ENCODE peak calls at places on chromosomes 13 and 19, in nine cellular contexts. G is neuronal stem cell, M is PC-3, J is colonic mucosa, E is mesendoderm, S is endodermal cell, Z is mammary epithelial cell, T is fibroblast of lung, N is neural progenitor cell. A is an unnamed sample.

GRCh38 chr19:30802424-30803013 is 430.3 kb downstream of the ZNF536 start:
- DNase-seq in M (no peak), N (no peak), G (no peak), Z (no peak), T (no peak), J (no peak), S (no peak), E (no peak), A (no peak)

GRCh38 chr13:61728468-61728867 is 312.8 kb upstream of the PCDH20 start:
- DNase-seq in T (peak; percentile 65), N (no peak), S (no peak), G (no peak), M (no peak), E (no peak), Z (no peak), J (no peak), A (no peak)

GRCh38 chr13:39051157-39051556 is 12.9 kb downstream of the NHLRC3 start:
- DNase-seq in J (no peak), N (peak; percentile 65), G (peak; percentile 26), S (no peak), E (peak; percentile 52), Z (peak; percentile 22), M (peak; percentile 52), T (peak; percentile 65), A (no peak)

GRCh38 chr13:46663216-46663615 is 110.2 kb downstream of the LRCH1 start:
- DNase-seq in Z (no peak), G (no peak), E (peak; percentile 68), J (no peak), M (no peak), T (no peak), N (no peak), S (no peak), A (no peak)

GRCh38 chr13:45490068-45490467 is 25.3 kb downstream of the COG3 start:
- DNase-seq in J (no peak), Z (no peak), N (no peak), T (no peak), G (no peak), S (no peak), M (peak; percentile 2), E (peak; percentile 37), A (peak; percentile 38)

GRCh38 chr19:46732966-46733692 is 12.7 kb upstream of the FKRP start:
- DNase-seq in S (no peak), E (no peak), M (peak; percentile 67), Z (no peak), N (no peak), J (no peak), T (peak; percentile 60), G (no peak), A (no peak)

GRCh38 chr13:48653074-48654054 is at the start of gene CYSLTR2:
- DNase-seq in E (peak; percentile 82), S (no peak), G (no peak), N (peak; percentile 6), J (no peak), Z (no peak), T (peak; percentile 55), M (no peak), A (no peak)

GRCh38 chr19:40811478-40812341 is 12.7 kb downstream of the EGLN2 start:
- DNase-seq in E (no peak), T (no peak), M (no peak), J (peak; percentile 33), S (peak; percentile 74), G (peak; percentile 44), Z (no peak), N (peak; percentile 60), A (peak; percentile 75)

GRCh38 chr19:10333758-10334339 is 520 bp upstream of the RAVER1 start:
- DNase-seq in Z (no peak), N (peak; percentile 33), S (peak; percentile 73), E (no peak), T (no peak), G (no peak), J (no peak), M (no peak), A (peak; percentile 57)

GRCh38 chr19:48481191-48481500 is 12.0 kb downstream of the CYTH2 start:
- DNase-seq in T (no peak), Z (no peak), S (peak; percentile 48), N (no peak), M (no peak), J (no peak), G (no peak), E (no peak), A (no peak)

GRCh38 chr13:41678320-41678719 is 221.0 kb downstream of the RGCC start:
- DNase-seq in E (no peak), J (no peak), N (no peak), Z (no peak), S (no peak), M (no peak), G (no peak), T (peak; percentile 61), A (no peak)

GRCh38 chr13:83221813-83222241 is 660.4 kb downstream of the SLITRK1 start:
- DNase-seq in E (no peak), T (peak; percentile 64), S (no peak), Z (peak; percentile 92), M (peak; percentile 93), N (no peak), J (no peak), G (no peak), A (no peak)

GRCh38 chr13:42762917-42763316 is 18.5 kb upstream of the FAM216B start:
- DNase-seq in G (no peak), E (peak; percentile 79), Z (peak; percentile 60), M (peak; percentile 44), S (no peak), T (peak; percentile 94), N (no peak), J (no peak), A (no peak)

GRCh38 chr13:108087813-108088212 is 127.5 kb downstream of the LIG4 start:
- DNase-seq in S (no peak), Z (no peak), E (no peak), M (no peak), J (no peak), T (no peak), G (no peak), N (no peak), A (no peak)

GRCh38 chr19:46901701-46902401 is 41.1 kb downstream of the ARHGAP35 start:
- DNase-seq in G (no peak), M (peak; percentile 74), Z (peak; percentile 34), N (no peak), E (no peak), J (no peak), S (no peak), T (no peak), A (no peak)

GRCh38 chr19:17778621-17779280 is 16.2 kb upstream of the B3GNT3 start:
- DNase-seq in G (peak; percentile 50), E (peak; percentile 60), T (no peak), M (peak; percentile 80), Z (no peak), N (peak; percentile 59), J (peak; percentile 59), S (peak; percentile 88), A (peak; percentile 88)

GRCh38 chr13:89686171-89686570 is 1661.3 kb upstream of the MIR17HG start:
- DNase-seq in Z (no peak), E (no peak), M (no peak), T (no peak), J (no peak), N (no peak), G (no peak), S (no peak), A (no peak)

GRCh38 chr19:28823338-28823961 is 389.5 kb downstream of the UQCRFS1 start:
- DNase-seq in E (peak; percentile 85), S (no peak), G (peak; percentile 3), M (no peak), Z (peak; percentile 17), T (no peak), N (peak; percentile 12), J (no peak), A (peak; percentile 41)

DNA sequence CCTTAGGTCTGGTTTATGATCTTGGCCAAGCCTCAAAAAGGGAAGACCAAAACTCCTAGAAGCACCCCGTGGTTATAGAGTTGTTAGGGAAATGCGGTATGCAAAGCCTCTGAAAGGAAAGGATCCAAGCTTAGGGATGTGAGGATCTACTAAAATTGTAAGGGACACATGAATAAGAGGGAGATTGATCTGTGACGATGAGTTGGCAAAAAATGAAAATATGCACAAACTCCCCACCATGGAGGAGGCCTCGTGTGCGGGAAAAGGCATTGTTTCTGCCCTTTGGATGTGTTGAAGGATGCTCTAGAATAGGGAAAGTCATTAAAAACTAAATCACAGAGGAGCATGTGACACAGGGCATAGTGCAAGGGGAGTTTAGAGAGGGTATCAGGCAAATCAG is 88.7 kb upstream of the UBL3 start:
- DNase-seq in G (no peak), Z (no peak), M (no peak), E (no peak), J (no peak), N (no peak), T (no peak), S (no peak), A (peak; percentile 49)
- H3K4me3 ChIP-seq in G (no peak overlapping the region), Z (no peak overlapping the region), M (no peak overlapping the region), E (no peak overlapping the region), J (no peak overlapping the region), N (no peak overlapping the region), T (no peak overlapping the region), S (no peak overlapping the region), A (no peak overlapping the region)

GRCh38 chr19:8483165-8483564 is 19.3 kb downstream of the PRAM1 start:
- DNase-seq in S (no peak), T (no peak), G (no peak), Z (no peak), N (no peak), J (no peak), E (no peak), M (no peak), A (no peak)
- H3K36me3 ChIP-seq in S (peaks cover 91% of the 10 kb centered on the region), T (peaks cover 34% of the 10 kb centered on the region), G (peaks cover 57% of the 10 kb centered on the region), Z (peaks cover 18% of the 10 kb centered on the region), N (no peaks in the 10 kb centered on the region), J (peaks cover 34% of the 10 kb centered on the region), E (peaks cover 27% of the 10 kb centered on the region), M (peaks cover 67% of the 10 kb centered on the region), A (peaks cover 57% of the 10 kb centered on the region)

GRCh38 chr13:112895521-112896465 is 73.2 kb upstream of the MCF2L start:
- DNase-seq in E (no peak), Z (no peak), T (no peak), J (no peak), S (no peak), N (no peak), M (no peak), G (no peak), A (peak; percentile 81)
- H3K27me3 ChIP-seq in E (no peaks in the 10 kb centered on the region), Z (peaks cover 16% of the 10 kb centered on the region), T (peaks cover 26% of the 10 kb centered on the region), J (peaks cover 12% of the 10 kb centered on the region), S (no peaks in the 10 kb centered on the region), N (no peaks in the 10 kb centered on the region), M (peaks cover 6% of the 10 kb centered on the region), G (peaks cover 5% of the 10 kb centered on the region), A (peaks cover 16% of the 10 kb centered on the region)

GRCh38 chr19:37511186-37511585 is 4.4 kb downstream of the ZNF793 start:
- DNase-seq in E (no peak), G (no peak), Z (no peak), T (no peak), M (no peak), J (no peak), S (no peak), N (no peak), A (no peak)

GRCh38 chr19:37507167-37507464 is 377 bp downstream of the ZNF793 start:
- DNase-seq in S (no peak), E (no peak), N (no peak), J (no peak), T (no peak), G (no peak), M (no peak), Z (no peak), A (no peak)

GRCh38 chr19:37511821-37512220 is 5.1 kb downstream of the ZNF793 start:
- DNase-seq in N (no peak), S (no peak), G (no peak), M (no peak), T (no peak), E (no peak), Z (no peak), J (no peak), A (no peak)

GRCh38 chr19:37506387-37507166 is at the start of gene ZNF793:
- DNase-seq in S (peak; percentile 94), G (peak; percentile 74), Z (peak; percentile 90), E (peak; percentile 96), N (peak; percentile 90), M (no peak), T (peak; percentile 92), J (peak; percentile 80), A (peak; percentile 79)

GRCh38 chr19:37505958-37506386 is 767 bp upstream of the ZNF793 start:
- DNase-seq in Z (no peak), M (no peak), G (no peak), N (no peak), E (no peak), J (peak; percentile 16), S (no peak), T (no peak), A (no peak)
- H3K4me3 ChIP-seq in Z (peak overlapping the region; percentile 50), M (no peak overlapping the region), G (peak overlapping the region; percentile 87), N (peak overlapping the region; percentile 85), E (peak overlapping the region; percentile 86), J (peak overlapping the region; percentile 64), S (peak overlapping the region; percentile 98), T (peak overlapping the region; percentile 68), A (peak overlapping the region; percentile 82)